ENCODE peak calls at places on chromosomes 5 and 9, in five cellular contexts. B, H, O, S and E are unnamed samples.

GRCh38 chr9:115882911-115883310 is 270.7 kb upstream of the PAPPA start:
- DNase-seq in S (no peak), O (peak; percentile 27), B (no peak), H (no peak), E (no peak)

GRCh38 chr5:55223219-55223987 is 3.7 kb downstream of the MCIDAS start:
- DNase-seq in H (peak; percentile 68), B (no peak), O (no peak), S (no peak), E (peak; percentile 56)

GRCh38 chr5:95892784-95893354 is 68.8 kb downstream of the ELL2 start:
- DNase-seq in S (peak; percentile 48), B (peak; percentile 74), H (peak; percentile 70), O (no peak), E (peak; percentile 40)

GRCh38 chr5:5826911-5827310 is 404.4 kb downstream of the ICE1 start:
- DNase-seq in H (no peak), O (no peak), S (no peak), B (no peak), E (no peak)

GRCh38 chr9:30411571-30411970 is 1972.9 kb upstream of the ACO1 start:
- DNase-seq in O (no peak), S (no peak), H (no peak), B (no peak), E (no peak)

GRCh38 chr9:121686930-121687541 is 35.6 kb downstream of the DAB2IP start:
- DNase-seq in B (peak; percentile 86), H (peak; percentile 88), S (peak; percentile 87), O (no peak), E (peak; percentile 86)

GRCh38 chr9:105311317-105311716 is 66.9 kb downstream of the SLC44A1 start:
- DNase-seq in O (no peak), B (no peak), H (no peak), S (no peak), E (no peak)

GRCh38 chr5:137273511-137273910 is 225.6 kb downstream of the SPOCK1 start:
- DNase-seq in H (no peak), S (no peak), O (no peak), B (no peak), E (no peak)

GRCh38 chr5:8633706-8634105 is 764.8 kb downstream of the MTRR start:
- DNase-seq in H (no peak), B (no peak), S (no peak), O (peak; percentile 45), E (no peak)

GRCh38 chr9:81729141-81729540 is 39.8 kb upstream of the TLE1 start:
- DNase-seq in O (no peak), B (no peak), S (no peak), H (no peak), E (no peak)

GRCh38 chr9:113712053-113712452 is 164.1 kb upstream of the ZNF618 start:
- DNase-seq in B (no peak), H (no peak), O (peak; percentile 27), S (peak; percentile 65), E (no peak)

GRCh38 chr5:24633705-24634325 is 11.0 kb downstream of the CDH10 start:
- DNase-seq in S (no peak), O (no peak), B (peak; percentile 35), H (peak; percentile 62), E (no peak)

GRCh38 chr5:172843825-172844576 is 9.9 kb downstream of the ERGIC1 start:
- DNase-seq in B (no peak), S (no peak), O (no peak), H (peak; percentile 57), E (peak; percentile 52)

GRCh38 chr9:16179566-16179965 is 626.7 kb downstream of the CCDC171 start:
- DNase-seq in B (no peak), H (no peak), S (no peak), O (no peak), E (no peak)

GRCh38 chr5:145874765-145875164 is 2.0 kb upstream of the GRXCR2 start:
- DNase-seq in S (no peak), O (no peak), H (no peak), B (no peak), E (no peak)

GRCh38 chr9:129853614-129854013 is 18.4 kb downstream of the USP20 start:
- DNase-seq in O (no peak), S (no peak), H (no peak), B (no peak), E (no peak)

GRCh38 chr5:10556331-10556807 is 7.5 kb upstream of the ANKRD33B start:
- DNase-seq in S (no peak), B (no peak), H (no peak), O (no peak), E (no peak)

GRCh38 chr9:93193373-93193725 is 9.4 kb downstream of the WNK2 start:
- DNase-seq in B (peak; percentile 57), H (no peak), O (no peak), S (peak; percentile 81), E (no peak)

GRCh38 chr9:91676042-91676441 is 252.4 kb upstream of the NFIL3 start:
- DNase-seq in O (no peak), S (no peak), B (peak; percentile 56), H (no peak), E (no peak)

GRCh38 chr9:61669352-61669751 is 479.5 kb downstream of the SPATA31A7 start:
- DNase-seq in S (no peak), B (no peak), O (no peak), H (no peak), E (peak; percentile 5)

GRCh38 chr9:114335745-114336144 is 6.1 kb downstream of the ORM2 start:
- DNase-seq in H (no peak), O (no peak), S (no peak), B (no peak), E (no peak)

GRCh38 chr5:168433982-168434381 is 52.3 kb upstream of the RARS1 start:
- DNase-seq in H (peak; percentile 19), B (no peak), O (no peak), S (no peak), E (no peak)

GRCh38 chr5:150624334-150625163 is 15.9 kb upstream of the SYNPO start:
- DNase-seq in B (no peak), H (peak; percentile 71), S (no peak), O (no peak), E (peak; percentile 56)

GRCh38 chr9:129954868-129955550 is 88.0 kb downstream of the FNBP1 start:
- DNase-seq in O (no peak), H (no peak), S (no peak), B (no peak), E (no peak)

DNA sequence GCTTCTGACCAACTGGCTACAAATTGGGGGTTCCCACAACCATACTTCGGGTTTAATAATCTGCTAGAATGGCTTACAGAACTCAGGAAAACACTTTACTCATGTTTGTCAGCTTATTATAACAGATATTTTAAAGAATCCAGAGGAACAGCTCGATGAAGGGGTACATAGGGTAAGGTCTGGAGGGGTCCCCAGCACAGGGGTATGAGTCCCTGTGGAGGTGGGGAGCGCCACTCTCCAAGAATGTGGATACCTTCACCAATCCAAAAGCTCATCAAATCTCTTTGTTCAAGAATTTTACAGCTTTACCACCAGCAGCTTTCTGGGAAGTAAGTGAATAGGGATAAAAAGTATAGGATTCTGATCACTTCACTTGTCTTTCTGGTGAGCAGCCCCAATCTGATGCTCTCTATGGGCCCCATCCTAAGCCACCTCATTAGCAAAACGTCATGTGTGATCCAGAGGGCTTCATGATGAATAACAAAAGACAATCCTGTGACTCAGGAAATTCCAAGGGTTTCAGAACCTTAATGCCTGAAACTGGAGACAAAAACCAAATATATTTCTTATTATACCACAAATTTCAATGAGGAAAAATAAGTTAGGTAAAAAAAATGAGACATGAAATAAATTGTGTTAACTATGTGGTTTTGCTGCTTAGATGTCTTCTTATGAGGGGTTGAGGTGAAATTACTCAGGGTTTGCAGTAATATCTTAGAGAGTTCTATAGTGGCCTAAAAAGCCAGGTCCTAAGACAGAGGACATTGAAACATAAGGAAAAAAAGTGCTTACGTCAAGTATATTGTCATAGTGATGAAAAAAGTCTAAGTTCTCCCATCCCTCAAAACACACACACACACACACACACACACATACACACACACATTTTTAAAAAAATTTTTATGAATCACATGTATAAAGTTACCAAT is 290.5 kb downstream of the ANXA1 start:
- DNase-seq in B (no peak), O (no peak), S (no peak), H (peak; percentile 86), E (peak; percentile 52)
- TF ChIP-seq CTCF in B (no peak), O (no peak), S (no peak), H (no peak), E (no peak)

DNA sequence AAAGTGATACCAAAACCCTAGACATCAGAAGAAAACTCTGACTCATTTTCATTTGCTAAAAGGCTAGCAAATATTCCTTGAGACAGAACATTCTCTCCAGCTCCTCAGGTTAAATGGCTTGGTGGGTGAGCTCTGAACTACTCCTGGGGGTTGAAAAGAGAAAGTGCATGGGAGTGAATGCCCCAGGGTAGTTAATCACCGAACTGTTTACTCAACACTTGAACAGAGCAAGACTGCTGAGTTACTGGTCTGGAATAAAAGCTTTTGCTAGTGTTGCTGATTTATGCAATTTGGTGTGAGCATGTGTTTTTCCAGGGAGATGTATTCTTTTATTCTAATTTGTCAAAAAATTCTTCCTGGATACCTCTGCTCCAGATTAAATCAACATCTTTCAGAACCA is 88.3 kb upstream of the PRDM9 start:
- DNase-seq in O (no peak), S (no peak), B (no peak), H (peak; percentile 57), E (no peak)
- TF ChIP-seq CTCF in O (no peak), S (no peak), B (no peak), H (no peak), E (peak; percentile 34)

GRCh38 chr5:136036991-136037705 is 8.4 kb downstream of the TGFBI start:
- DNase-seq in B (peak; percentile 58), O (no peak), H (no peak), S (no peak), E (no peak)

GRCh38 chr5:136038635-136039034 is 9.8 kb downstream of the TGFBI start:
- DNase-seq in H (no peak), B (no peak), O (no peak), S (no peak), E (no peak)

GRCh38 chr5:136040746-136041415 is 12.1 kb downstream of the TGFBI start:
- DNase-seq in S (peak; percentile 34), H (no peak), B (peak; percentile 79), O (no peak), E (no peak)

GRCh38 chr5:136036293-136036911 is 7.6 kb downstream of the TGFBI start:
- DNase-seq in H (no peak), O (no peak), B (no peak), S (no peak), E (no peak)

DNA sequence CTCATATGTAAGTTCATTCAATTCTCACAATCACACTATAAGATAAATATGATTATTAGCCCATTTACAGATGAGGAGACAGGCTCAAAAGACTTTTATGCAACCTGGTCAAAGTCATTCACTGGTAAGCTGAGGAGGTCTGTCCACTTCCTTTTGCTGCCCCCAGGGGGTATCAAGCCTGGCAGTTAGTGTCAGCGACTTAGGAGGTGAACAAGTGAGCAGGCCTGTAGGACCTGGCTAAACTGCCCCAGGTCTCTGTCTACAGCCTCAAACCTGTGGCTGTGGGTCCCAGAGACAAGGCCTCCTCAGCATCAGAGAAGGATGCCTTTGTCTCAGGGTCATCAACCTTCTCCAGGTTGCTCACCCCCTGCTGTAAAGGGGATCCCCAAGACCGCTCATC is 10.4 kb downstream of the TGFBI start:
- DNase-seq in B (no peak), S (no peak), H (no peak), O (no peak), E (no peak)
- TF ChIP-seq CTCF in B (no peak), S (no peak), H (no peak), O (no peak), E (no peak)

DNA sequence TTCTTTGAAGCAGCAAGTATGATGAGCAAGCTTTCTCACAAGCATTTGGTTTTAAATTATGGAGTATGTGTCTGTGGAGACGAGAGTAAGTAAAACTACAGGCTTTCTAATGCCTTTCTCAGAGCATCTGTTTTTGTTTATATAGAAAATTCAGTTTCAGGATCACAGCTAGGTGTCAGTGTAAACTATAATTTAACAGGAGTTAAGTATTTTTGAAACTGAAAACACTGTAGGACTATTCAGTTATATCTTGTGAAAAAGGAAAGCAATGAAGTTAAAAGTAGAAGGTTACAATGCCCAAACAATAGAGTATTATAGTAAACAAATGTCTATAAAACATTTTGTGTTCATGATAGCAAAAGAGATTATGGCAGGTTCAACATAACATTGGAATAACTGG is 88.6 kb downstream of the JAK2 start:
- DNase-seq in O (no peak), H (no peak), B (no peak), S (no peak), E (no peak)
- TF ChIP-seq CTCF in O (no peak), H (no peak), B (no peak), S (no peak), E (no peak)